ENCODE peak calls at places on chromosome 17, in eight cellular contexts. X, Z, R, N, M, I, S and D are unnamed samples.

GRCh38 chr17:33049781-33050414 is 58.3 kb downstream of the SPACA3 start:
- DNase-seq in X (peak), Z (no peak), R (peak), N (peak), M (no peak), I (no peak), S (no peak), D (peak)

GRCh38 chr17:73956595-73957465 is 246.6 kb upstream of the RPL38 start:
- DNase-seq in X (peak), Z (peak), R (peak), N (peak), M (no peak), I (peak), S (no peak), D (peak)

GRCh38 chr17:55434721-55435120 is 13.1 kb upstream of the MMD start:
- DNase-seq in X (no peak), Z (no peak), R (no peak), N (peak), M (no peak), I (no peak), S (no peak), D (peak)

GRCh38 chr17:5422505-5422904 is 2.5 kb downstream of the RPAIN start:
- DNase-seq in X (peak), Z (no peak), R (peak), N (peak), M (no peak), I (no peak), S (no peak), D (peak)

GRCh38 chr17:46064460-46064859 is 65.4 kb downstream of the STH start:
- DNase-seq in X (no peak), Z (no peak), R (no peak), N (no peak), M (no peak), I (no peak), S (no peak), D (no peak)

GRCh38 chr17:185445-186138 is 4.1 kb upstream of the DOC2B start:
- DNase-seq in X (no peak), Z (no peak), R (no peak), N (no peak), M (no peak), I (no peak), S (peak), D (no peak)

GRCh38 chr17:17836818-17837379 is at the start of gene SREBF1:
- DNase-seq in X (peak), Z (peak), R (peak), N (peak), M (no peak), I (no peak), S (peak), D (peak)

GRCh38 chr17:48012151-48012520 is 25.5 kb downstream of the COPZ2 start:
- DNase-seq in X (no peak), Z (peak), R (no peak), N (peak), M (no peak), I (no peak), S (peak), D (no peak)

GRCh38 chr17:17959520-17960361 is 12.5 kb downstream of the TOM1L2 start:
- DNase-seq in X (peak), Z (no peak), R (peak), N (peak), M (no peak), I (no peak), S (no peak), D (no peak)

GRCh38 chr17:37124074-37124824 is 175.5 kb downstream of the AATF start:
- DNase-seq in X (peak), Z (no peak), R (no peak), N (no peak), M (no peak), I (no peak), S (no peak), D (no peak)

GRCh38 chr17:4657678-4658077 is 16.2 kb upstream of the ALOX15 start:
- DNase-seq in X (peak), Z (no peak), R (no peak), N (no peak), M (no peak), I (no peak), S (no peak), D (peak)

GRCh38 chr17:50498021-50498874 is 10.0 kb upstream of the MYCBPAP start:
- DNase-seq in X (no peak), Z (no peak), R (no peak), N (no peak), M (no peak), I (no peak), S (no peak), D (no peak)

GRCh38 chr17:4939554-4939803 is 367 bp downstream of the SLC25A11 start:
- DNase-seq in X (no peak), Z (no peak), R (no peak), N (peak), M (no peak), I (no peak), S (peak), D (no peak)

GRCh38 chr17:57284583-57284982 is 28.3 kb downstream of the MSI2 start:
- DNase-seq in X (no peak), Z (no peak), R (no peak), N (no peak), M (no peak), I (no peak), S (no peak), D (no peak)

GRCh38 chr17:51764387-51764971 is 394.0 kb downstream of the CA10 start:
- DNase-seq in X (peak), Z (peak), R (peak), N (peak), M (peak), I (peak), S (no peak), D (peak)

GRCh38 chr17:71003736-71004135 is 834.4 kb downstream of the KCNJ2 start:
- DNase-seq in X (no peak), Z (no peak), R (no peak), N (no peak), M (no peak), I (no peak), S (no peak), D (no peak)

GRCh38 chr17:4950075-4950756 is 703 bp upstream of the ENO3 start:
- DNase-seq in X (no peak), Z (peak), R (peak), N (peak), M (no peak), I (peak), S (peak), D (no peak)

GRCh38 chr17:68288804-68289203 is 2.1 kb downstream of the SLC16A6 start:
- DNase-seq in X (no peak), Z (peak), R (no peak), N (no peak), M (no peak), I (no peak), S (no peak), D (no peak)
- H3K4me3 ChIP-seq in X (no peak), Z (no peak), R (no peak), N (no peak), M (no peak), I (no peak), S (no peak), D (no peak)

DNA sequence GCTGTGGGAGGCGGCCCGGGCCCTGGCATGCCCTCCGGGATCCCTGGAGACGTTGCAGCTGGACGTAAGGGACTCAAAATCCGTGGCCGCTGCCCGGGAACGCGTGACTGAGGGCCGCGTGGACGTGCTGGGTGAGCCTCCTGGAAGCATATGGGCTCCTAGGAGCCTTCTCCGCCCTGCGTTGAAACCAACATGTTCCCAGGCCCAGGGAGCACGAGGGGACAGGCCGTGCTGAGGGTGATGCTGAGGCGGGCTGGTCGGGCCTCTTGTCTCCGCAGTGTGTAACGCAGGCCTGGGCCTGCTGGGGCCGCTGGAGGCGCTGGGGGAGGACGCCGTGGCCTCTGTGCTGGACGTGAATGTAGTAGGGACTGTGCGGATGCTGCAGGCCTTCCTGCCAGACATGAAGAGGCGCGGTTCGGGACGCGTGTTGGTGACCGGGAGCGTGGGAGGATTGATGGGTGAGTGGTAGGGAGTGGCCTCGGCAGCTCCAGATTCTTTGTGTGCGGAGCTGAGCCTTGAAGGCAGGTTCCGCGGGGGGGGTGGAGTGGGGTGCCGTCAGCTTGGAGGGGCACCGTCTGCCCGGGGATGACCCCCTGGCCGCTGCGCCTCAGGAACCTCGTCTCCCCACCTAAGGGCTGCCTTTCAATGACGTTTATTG is 567 bp downstream of the HSD17B1 start:
- DNase-seq in X (peak), Z (no peak), R (no peak), N (no peak), M (no peak), I (no peak), S (peak), D (no peak)
- H3K4me3 ChIP-seq in X (peak), Z (peak), R (peak), N (peak), M (peak), I (no peak), S (no peak), D (peak)

GRCh38 chr17:79989106-79989835 is 46.4 kb downstream of the TBC1D16 start:
- DNase-seq in X (no peak), Z (no peak), R (no peak), N (no peak), M (no peak), I (no peak), S (peak), D (no peak)
- H3K4me3 ChIP-seq in X (no peak), Z (no peak), R (no peak), N (no peak), M (no peak), I (no peak), S (no peak), D (no peak)

GRCh38 chr17:6857336-6857735 is 25.8 kb upstream of the TEKT1 start:
- DNase-seq in X (no peak), Z (no peak), R (no peak), N (no peak), M (no peak), I (no peak), S (no peak), D (no peak)

GRCh38 chr17:6857904-6858303 is 26.4 kb upstream of the TEKT1 start:
- DNase-seq in X (no peak), Z (no peak), R (no peak), N (no peak), M (no peak), I (no peak), S (no peak), D (no peak)

GRCh38 chr17:6856054-6856453 is 24.5 kb upstream of the TEKT1 start:
- DNase-seq in X (no peak), Z (no peak), R (no peak), N (no peak), M (no peak), I (no peak), S (no peak), D (no peak)

GRCh38 chr17:6853764-6854442 is 22.4 kb upstream of the TEKT1 start:
- DNase-seq in X (no peak), Z (no peak), R (peak), N (no peak), M (no peak), I (no peak), S (no peak), D (no peak)
- H3K4me3 ChIP-seq in X (no peak), Z (peak), R (peak), N (no peak), M (no peak), I (no peak), S (no peak), D (no peak)

GRCh38 chr17:39662551-39663339 is 2.4 kb upstream of the TCAP start:
- DNase-seq in X (no peak), Z (no peak), R (no peak), N (no peak), M (no peak), I (no peak), S (no peak), D (no peak)

GRCh38 chr17:39665642-39666221 is 583 bp downstream of the TCAP start:
- DNase-seq in X (no peak), Z (no peak), R (peak), N (peak), M (no peak), I (no peak), S (no peak), D (no peak)

GRCh38 chr17:39663340-39663687 is 1.8 kb upstream of the TCAP start:
- DNase-seq in X (no peak), Z (no peak), R (no peak), N (no peak), M (no peak), I (no peak), S (no peak), D (no peak)

GRCh38 chr17:39664581-39665561 is at the start of gene TCAP:
- DNase-seq in X (no peak), Z (no peak), R (no peak), N (no peak), M (no peak), I (no peak), S (no peak), D (no peak)

DNA sequence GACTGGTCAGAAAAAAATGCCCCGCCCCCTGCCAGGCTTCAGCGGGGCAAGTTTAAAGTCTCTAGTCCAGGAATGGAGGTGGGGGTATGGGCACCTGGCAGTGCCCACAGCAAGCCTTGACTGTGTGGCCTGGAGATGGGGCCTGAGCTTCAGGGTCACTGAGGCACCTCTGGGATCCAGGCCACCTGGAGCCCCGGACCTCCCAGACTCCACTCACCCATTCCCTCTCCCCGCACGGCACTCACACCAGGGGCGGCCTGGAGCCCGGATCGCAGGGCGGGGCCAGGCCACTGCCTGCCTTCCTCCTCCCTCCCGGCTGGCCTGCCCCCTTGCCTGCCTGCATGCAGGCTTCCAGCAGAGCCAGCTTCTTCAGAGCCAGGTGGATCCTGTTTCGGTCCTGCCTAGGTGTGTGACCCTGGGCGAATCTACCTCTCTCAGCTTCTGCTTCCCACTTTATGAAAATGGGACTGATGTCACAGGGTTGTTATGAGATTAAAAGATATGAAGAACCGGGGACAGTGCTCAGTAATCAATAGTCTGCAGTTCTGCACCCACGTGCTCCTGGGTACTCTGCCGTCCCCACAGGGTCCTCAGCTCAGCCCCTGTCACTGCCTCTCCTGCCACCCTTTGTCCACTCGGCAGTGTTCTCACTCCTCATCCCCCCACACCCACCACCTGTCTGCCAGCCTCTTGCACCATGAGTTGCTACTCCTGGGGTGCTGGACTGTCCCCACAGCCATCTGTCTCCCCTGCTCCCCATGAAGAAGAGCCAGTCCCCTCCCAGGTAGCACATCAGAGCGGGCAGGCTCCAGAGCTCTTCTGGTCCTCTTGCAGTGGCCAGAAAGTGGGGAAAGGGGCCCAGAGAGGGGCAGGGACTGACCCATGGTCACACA is 1.2 kb upstream of the TCAP start:
- DNase-seq in X (no peak), Z (no peak), R (peak), N (peak), M (no peak), I (no peak), S (no peak), D (no peak)
- H3K4me3 ChIP-seq in X (no peak), Z (peak), R (peak), N (no peak), M (no peak), I (no peak), S (no peak), D (no peak)

GRCh38 chr17:27741361-27741861 is 58.9 kb downstream of the NOS2 start:
- DNase-seq in X (no peak), Z (no peak), R (no peak), N (peak), M (no peak), I (no peak), S (no peak), D (no peak)
- H3K4me3 ChIP-seq in X (no peak), Z (no peak), R (no peak), N (no peak), M (no peak), I (no peak), S (no peak), D (no peak)

GRCh38 chr17:49015179-49015923 is 18.2 kb downstream of the IGF2BP1 start:
- DNase-seq in X (no peak), Z (no peak), R (no peak), N (no peak), M (no peak), I (no peak), S (no peak), D (no peak)

GRCh38 chr17:49015924-49016774 is 19.0 kb downstream of the IGF2BP1 start:
- DNase-seq in X (peak), Z (no peak), R (peak), N (peak), M (no peak), I (no peak), S (no peak), D (no peak)

GRCh38 chr17:49016775-49017463 is 19.7 kb downstream of the IGF2BP1 start:
- DNase-seq in X (peak), Z (no peak), R (peak), N (peak), M (peak), I (no peak), S (peak), D (no peak)

GRCh38 chr17:49013311-49014205 is 16.4 kb downstream of the IGF2BP1 start:
- DNase-seq in X (peak), Z (no peak), R (no peak), N (peak), M (no peak), I (no peak), S (no peak), D (no peak)

GRCh38 chr17:49012893-49013255 is 15.7 kb downstream of the IGF2BP1 start:
- DNase-seq in X (no peak), Z (no peak), R (no peak), N (no peak), M (no peak), I (no peak), S (no peak), D (no peak)
- H3K4me3 ChIP-seq in X (no peak), Z (no peak), R (peak), N (peak), M (no peak), I (no peak), S (no peak), D (no peak)

GRCh38 chr17:40113961-40114272 is 7.9 kb upstream of the MSL1 start:
- DNase-seq in X (no peak), Z (no peak), R (no peak), N (peak), M (no peak), I (no peak), S (no peak), D (no peak)
- H3K4me3 ChIP-seq in X (no peak), Z (peak), R (peak), N (peak), M (no peak), I (no peak), S (peak), D (peak)

GRCh38 chr17:72219824-72220473 is 99.1 kb downstream of the SOX9 start:
- DNase-seq in X (no peak), Z (no peak), R (no peak), N (no peak), M (no peak), I (no peak), S (no peak), D (no peak)
- H3K4me3 ChIP-seq in X (no peak), Z (peak), R (no peak), N (no peak), M (no peak), I (no peak), S (no peak), D (peak)

DNA sequence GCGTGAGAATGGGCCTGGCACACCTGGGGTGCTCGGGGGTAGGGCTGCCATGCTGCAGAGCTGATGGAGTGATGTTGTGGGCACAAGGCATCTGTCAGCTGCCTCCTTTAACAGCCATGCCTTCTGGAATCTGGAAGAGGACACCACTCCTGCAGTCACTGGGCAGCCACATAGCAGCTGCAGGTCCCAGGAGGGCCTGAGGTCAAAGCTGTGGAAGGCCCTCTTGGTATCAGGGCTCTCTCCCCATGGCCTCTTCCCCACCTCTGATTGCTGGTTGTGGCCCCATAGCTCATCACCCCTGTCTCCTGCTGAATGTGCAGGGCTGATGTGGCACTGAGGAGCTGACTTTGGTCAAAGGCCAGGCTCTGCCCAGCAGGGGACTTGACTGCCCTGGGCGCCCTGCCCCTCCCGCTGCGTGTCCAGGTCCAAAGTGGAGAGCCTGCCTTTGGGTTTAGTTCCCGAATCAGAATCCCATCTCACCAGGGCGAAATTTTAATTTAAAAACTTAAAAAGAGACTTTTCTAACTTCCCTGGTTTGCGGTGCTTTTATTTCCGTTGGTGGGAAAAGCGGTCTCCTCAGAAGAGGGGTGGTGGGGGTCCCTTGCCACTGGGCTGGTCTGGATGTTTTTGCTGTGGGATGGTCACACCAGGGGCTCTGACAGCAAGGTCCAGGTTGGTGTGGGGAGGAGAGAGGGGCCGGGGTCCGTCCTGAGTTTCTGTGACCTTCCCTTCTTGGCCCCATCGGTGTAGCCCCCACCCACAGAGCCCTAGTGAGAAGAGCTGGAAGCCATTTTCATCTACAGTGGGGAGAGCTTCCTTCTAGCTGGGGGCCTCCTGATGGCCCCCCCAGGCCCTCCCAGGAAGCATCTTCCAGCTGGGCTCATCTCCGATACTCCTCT is 5.9 kb downstream of the UBALD2 start:
- DNase-seq in X (no peak), Z (peak), R (no peak), N (no peak), M (no peak), I (no peak), S (no peak), D (no peak)
- H3K4me3 ChIP-seq in X (no peak), Z (no peak), R (no peak), N (no peak), M (no peak), I (no peak), S (no peak), D (no peak)